ENCODE peak calls at places on chromosomes 11 and 22, in seven cellular contexts. R is right lobe of liver, X is stomach, C is neural progenitor cell, G is left ventricle myocardium inferior, A is tibial artery, D is astrocyte. J is an unnamed sample. For H3K4me1, the result is how much of the 10 kb centered on the place peaks cover.

GRCh38 chr22:38228873-38229740 is 27.3 kb downstream of the MAFF start:
- DNase-seq in R (no peak), X (peak), C (no peak), G (no peak), A (no peak), D (peak), J (peak)

GRCh38 chr11:60459345-60459744 is 3.7 kb downstream of the MS4A1 start:
- DNase-seq in R (no peak), X (no peak), C (no peak), G (no peak), A (no peak), D (no peak), J (no peak)

GRCh38 chr22:19266547-19267086 is 24.9 kb downstream of the CLTCL1 start:
- DNase-seq in R (no peak), X (no peak), C (no peak), G (no peak), A (no peak), D (no peak), J (no peak)

GRCh38 chr11:27443746-27444465 is 28.7 kb downstream of the LGR4 start:
- DNase-seq in R (no peak), X (no peak), C (peak), G (no peak), A (no peak), D (no peak), J (no peak)

GRCh38 chr11:97514446-97514845 is 1124.6 kb downstream of the JRKL start:
- DNase-seq in R (no peak), X (no peak), C (no peak), G (no peak), A (no peak), D (no peak), J (no peak)

GRCh38 chr11:69705246-69705856 is 1.5 kb upstream of the FGF19 start:
- DNase-seq in R (no peak), X (no peak), C (peak), G (no peak), A (no peak), D (no peak), J (no peak)

GRCh38 chr11:25776238-25776637 is 555.7 kb upstream of the ANO3 start:
- DNase-seq in R (no peak), X (no peak), C (no peak), G (no peak), A (no peak), D (no peak), J (no peak)

GRCh38 chr22:43326342-43326825 is 16.8 kb downstream of the SCUBE1 start:
- DNase-seq in R (no peak), X (no peak), C (peak), G (no peak), A (no peak), D (no peak), J (no peak)

GRCh38 chr11:102427068-102427467 is 25.5 kb downstream of the TMEM123 start:
- DNase-seq in R (no peak), X (no peak), C (no peak), G (no peak), A (no peak), D (no peak), J (no peak)

GRCh38 chr11:45247433-45247832 is 38.7 kb downstream of the SYT13 start:
- DNase-seq in R (no peak), X (no peak), C (no peak), G (no peak), A (no peak), D (no peak), J (no peak)

GRCh38 chr22:36938886-36939285 is 25.5 kb downstream of the CSF2RB start:
- DNase-seq in R (no peak), X (no peak), C (no peak), G (no peak), A (no peak), D (no peak), J (no peak)

GRCh38 chr22:46119729-46120419 is 30.5 kb upstream of the PPARA start:
- DNase-seq in R (no peak), X (no peak), C (no peak), G (no peak), A (no peak), D (peak), J (peak)

GRCh38 chr22:37824674-37825641 is 1.8 kb downstream of the GALR3 start:
- DNase-seq in R (no peak), X (no peak), C (peak), G (no peak), A (no peak), D (peak), J (no peak)

GRCh38 chr22:47548953-47549740 is 786.7 kb downstream of the TBC1D22A start:
- DNase-seq in R (peak), X (no peak), C (no peak), G (no peak), A (no peak), D (no peak), J (no peak)

GRCh38 chr11:12717851-12718291 is 43.6 kb downstream of the TEAD1 start:
- DNase-seq in R (no peak), X (no peak), C (no peak), G (no peak), A (no peak), D (peak), J (no peak)

GRCh38 chr11:30852091-30852490 is 265.9 kb upstream of the MPPED2 start:
- DNase-seq in R (no peak), X (no peak), C (no peak), G (no peak), A (no peak), D (no peak), J (no peak)

GRCh38 chr11:17531818-17532131 is 12.4 kb downstream of the USH1C start:
- DNase-seq in R (no peak), X (no peak), C (no peak), G (no peak), A (no peak), D (no peak), J (peak)

GRCh38 chr22:36433318-36434231 is 45.8 kb upstream of the MYH9 start:
- DNase-seq in R (peak), X (peak), C (no peak), G (no peak), A (no peak), D (no peak), J (peak)

GRCh38 chr22:27252282-27253049 is 549.1 kb downstream of the MN1 start:
- DNase-seq in R (no peak), X (no peak), C (no peak), G (peak), A (peak), D (peak), J (no peak)

GRCh38 chr11:48006301-48006992 is 26.1 kb downstream of the PTPRJ start:
- DNase-seq in R (no peak), X (no peak), C (no peak), G (no peak), A (peak), D (peak), J (no peak)

GRCh38 chr22:45819305-45819704 is 147.7 kb downstream of the ATXN10 start:
- DNase-seq in R (no peak), X (no peak), C (no peak), G (no peak), A (no peak), D (no peak), J (no peak)

GRCh38 chr22:44024288-44024908 is at the start of gene PARVB:
- DNase-seq in R (peak), X (no peak), C (peak), G (peak), A (no peak), D (no peak), J (peak)

GRCh38 chr22:23207786-23208325 is 27.5 kb downstream of the BCR start:
- DNase-seq in R (no peak), X (no peak), C (no peak), G (no peak), A (no peak), D (no peak), J (no peak)

GRCh38 chr11:98979212-98979611 is 41.5 kb upstream of the CNTN5 start:
- DNase-seq in R (no peak), X (no peak), C (peak), G (no peak), A (no peak), D (no peak), J (no peak)

GRCh38 chr11:8087185-8087584 is 6.2 kb downstream of the TUB start:
- DNase-seq in R (no peak), X (no peak), C (peak), G (no peak), A (no peak), D (no peak), J (no peak)

GRCh38 chr11:76558473-76558872 is 112.1 kb downstream of the LRRC32 start:
- DNase-seq in R (no peak), X (no peak), C (no peak), G (no peak), A (no peak), D (no peak), J (no peak)

GRCh38 chr11:113436672-113437252 is 38.4 kb downstream of the DRD2 start:
- DNase-seq in R (no peak), X (no peak), C (no peak), G (no peak), A (no peak), D (no peak), J (no peak)

GRCh38 chr22:24156146-24156914 is 25.0 kb upstream of the SUSD2 start:
- DNase-seq in R (peak), X (peak), C (peak), G (peak), A (no peak), D (peak), J (no peak)

DNA sequence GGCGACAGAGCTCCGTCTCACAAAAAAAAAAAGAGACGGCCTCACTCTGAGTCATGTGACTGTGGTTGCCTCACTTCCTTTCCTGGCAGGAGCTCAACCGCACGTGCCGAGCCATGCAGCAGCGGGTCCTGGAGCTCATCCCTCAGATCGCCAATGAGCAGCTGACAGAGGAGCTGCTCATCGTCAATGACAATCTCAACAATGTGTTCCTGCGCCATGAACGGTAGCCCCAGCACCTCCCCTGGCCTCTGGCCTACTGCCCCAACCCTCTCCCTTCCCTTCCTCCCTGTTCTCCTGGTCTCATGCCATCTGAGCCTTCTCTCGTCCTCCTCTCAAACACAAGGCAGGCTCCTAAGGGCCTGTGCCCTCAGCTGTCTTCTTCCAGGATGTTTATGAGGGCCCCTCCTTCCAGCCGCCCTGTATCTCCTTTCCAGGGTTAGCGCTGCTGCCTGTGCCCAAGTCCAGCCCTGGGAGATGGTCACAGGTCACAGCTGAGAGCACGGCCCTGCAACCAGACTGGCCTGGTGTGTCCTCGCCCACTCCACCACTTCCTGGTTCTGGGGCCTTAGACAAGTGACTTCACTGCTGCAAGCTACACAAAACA is 30.7 kb downstream of the TOM1 start:
- DNase-seq in R (peak), X (peak), C (no peak), G (peak), A (peak), D (peak), J (peak)
- TF ChIP-seq CTCF in R (no peak), X (no peak), C (no peak), G (no peak), A (no peak), D (no peak), J (no peak)

GRCh38 chr11:14974723-14975587 is 2.8 kb upstream of the CALCA start:
- DNase-seq in R (peak), X (peak), C (peak), G (peak), A (no peak), D (peak), J (no peak)
- H3K4me3 ChIP-seq in R (peak), X (peak), C (peak), G (peak), A (peak), D (no peak), J (no peak)

GRCh38 chr11:118774032-118774431 is 16.9 kb downstream of the DDX6 start:
- DNase-seq in R (no peak), X (no peak), C (no peak), G (no peak), A (no peak), D (no peak), J (no peak)

GRCh38 chr11:118783724-118784495 is 7.1 kb downstream of the DDX6 start:
- DNase-seq in R (no peak), X (no peak), C (no peak), G (peak), A (no peak), D (no peak), J (no peak)

DNA sequence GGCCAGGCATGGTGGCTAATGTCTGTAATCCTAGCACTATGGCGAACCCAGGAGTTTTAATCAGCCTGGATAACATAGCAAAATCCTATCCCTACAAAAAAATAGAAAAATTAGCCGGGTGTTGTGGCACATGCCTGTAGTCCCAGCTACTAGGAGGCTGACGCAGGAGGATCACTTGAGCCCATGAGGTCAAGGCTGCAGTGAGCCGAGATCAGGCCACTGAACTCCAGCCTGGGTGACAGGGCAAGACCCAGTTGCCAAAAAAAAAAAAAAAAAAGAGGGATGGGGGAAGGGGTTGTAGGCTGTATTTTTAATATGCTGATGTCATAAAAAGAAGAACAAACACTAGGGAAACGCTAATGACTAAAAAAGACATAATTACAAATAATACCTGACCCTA is 12.1 kb downstream of the DDX6 start:
- DNase-seq in R (peak), X (no peak), C (no peak), G (no peak), A (no peak), D (no peak), J (no peak)
- H3K4me1 ChIP-seq in R (under half), X (under half), C (under half), G (half or more), A (under half), D (under half), J (under half)

GRCh38 chr11:112227002-112227401 is 774 bp downstream of the PTS start:
- DNase-seq in R (no peak), X (no peak), C (peak), G (no peak), A (no peak), D (peak), J (no peak)
- TF ChIP-seq CTCF in R (no peak), X (no peak), C (no peak), G (no peak), A (no peak), D (no peak), J (no peak)

DNA sequence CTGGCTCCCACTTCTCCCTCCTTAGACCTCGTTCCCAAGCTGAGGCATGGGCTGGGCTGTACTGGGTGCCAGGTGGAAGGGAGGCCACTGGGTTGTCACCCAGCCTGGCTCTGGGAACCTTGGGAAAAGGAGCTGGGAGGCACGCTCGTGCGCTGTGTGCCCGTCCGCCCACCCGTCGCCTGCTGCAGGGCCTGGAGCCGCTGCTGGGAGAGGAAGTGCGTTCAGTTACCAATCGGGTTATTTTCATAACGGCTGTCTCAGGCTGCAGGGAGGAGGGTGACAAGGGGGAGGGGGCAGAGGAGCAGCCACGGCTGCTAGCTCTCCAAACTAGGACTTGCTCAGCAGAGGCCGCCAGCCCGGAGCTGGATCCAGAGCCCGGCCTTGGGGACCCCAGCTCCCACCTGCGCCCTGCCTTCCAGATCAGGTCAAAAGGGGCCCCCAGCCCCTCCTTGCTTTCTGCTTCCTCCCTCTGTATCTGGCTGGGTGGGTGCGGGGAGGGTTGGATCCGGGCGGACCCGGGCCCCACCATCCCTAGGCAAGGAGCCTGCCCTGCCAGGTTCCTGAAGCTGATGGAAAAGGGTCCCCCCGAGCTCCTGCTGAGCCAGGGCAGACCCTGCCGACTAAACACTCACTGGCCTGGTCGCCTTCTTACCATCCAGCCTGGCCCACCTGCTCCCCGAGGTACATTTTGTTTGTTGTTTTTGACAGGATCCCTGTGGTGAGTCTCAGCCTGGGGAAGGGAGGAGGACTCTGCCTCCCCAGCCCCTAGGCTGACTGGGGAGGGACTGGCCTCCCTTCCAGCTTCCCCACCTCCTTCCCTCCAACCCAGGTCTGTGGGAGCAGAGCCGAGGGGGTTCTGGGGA is 14.3 kb downstream of the DGKZ start:
- DNase-seq in R (no peak), X (no peak), C (no peak), G (peak), A (peak), D (no peak), J (peak)
- H3K4me3 ChIP-seq in R (peak), X (peak), C (no peak), G (peak), A (peak), D (no peak), J (no peak)

GRCh38 chr11:72736452-72737069 is 15.6 kb downstream of the ARAP1 start:
- DNase-seq in R (no peak), X (no peak), C (no peak), G (peak), A (no peak), D (peak), J (peak)

GRCh38 chr11:72739240-72740059 is 12.8 kb downstream of the ARAP1 start:
- DNase-seq in R (no peak), X (no peak), C (no peak), G (peak), A (no peak), D (no peak), J (no peak)

GRCh38 chr11:72740060-72740424 is 12.2 kb downstream of the ARAP1 start:
- DNase-seq in R (no peak), X (no peak), C (no peak), G (peak), A (no peak), D (no peak), J (no peak)

GRCh38 chr11:72737341-72737740 is 14.9 kb downstream of the ARAP1 start:
- DNase-seq in R (no peak), X (no peak), C (no peak), G (no peak), A (no peak), D (no peak), J (no peak)

GRCh38 chr11:72738199-72739141 is 13.7 kb downstream of the ARAP1 start:
- DNase-seq in R (no peak), X (peak), C (no peak), G (no peak), A (no peak), D (no peak), J (no peak)
- H3K4me1 ChIP-seq in R (under half), X (under half), C (under half), G (half or more), A (under half), D (under half), J (under half)

GRCh38 chr22:29689872-29690213 is 30.0 kb upstream of the CABP7 start:
- DNase-seq in R (peak), X (peak), C (peak), G (peak), A (no peak), D (peak), J (no peak)
- TF ChIP-seq CTCF in R (peak), X (peak), C (peak), G (peak), A (peak), D (peak), J (peak)

GRCh38 chr22:39717099-39717498 is 146.5 kb downstream of the CACNA1I start:
- DNase-seq in R (no peak), X (no peak), C (no peak), G (no peak), A (peak), D (no peak), J (no peak)

GRCh38 chr22:39718206-39718605 is 147.7 kb downstream of the CACNA1I start:
- DNase-seq in R (no peak), X (no peak), C (no peak), G (no peak), A (peak), D (no peak), J (peak)

GRCh38 chr22:39719559-39720450 is 149.3 kb downstream of the CACNA1I start:
- DNase-seq in R (peak), X (no peak), C (no peak), G (no peak), A (peak), D (no peak), J (peak)

GRCh38 chr22:39716534-39716933 is 146.0 kb downstream of the CACNA1I start:
- DNase-seq in R (no peak), X (no peak), C (no peak), G (no peak), A (peak), D (no peak), J (no peak)

DNA sequence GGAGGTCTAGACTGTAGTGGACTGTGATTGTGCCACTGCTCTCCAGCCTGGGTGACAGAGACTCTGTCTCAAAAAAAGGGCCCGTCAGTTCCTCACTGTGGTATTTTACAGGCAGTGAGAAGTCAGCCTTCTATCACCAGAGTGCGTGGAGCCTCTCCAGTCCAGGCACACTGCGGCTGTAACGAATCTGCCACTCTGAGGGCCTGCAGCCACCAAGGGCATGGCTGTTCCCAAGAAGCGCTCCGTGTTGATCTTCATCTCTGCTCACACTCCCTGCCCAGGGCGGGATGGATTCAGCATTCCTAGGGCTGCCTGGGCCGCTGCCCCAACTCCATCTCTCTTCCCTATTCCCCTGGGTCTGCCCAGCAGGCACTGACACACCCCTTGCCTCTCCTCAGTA is 148.4 kb downstream of the CACNA1I start:
- DNase-seq in R (no peak), X (no peak), C (no peak), G (no peak), A (peak), D (no peak), J (no peak)
- H3K4me3 ChIP-seq in R (no peak), X (no peak), C (no peak), G (no peak), A (no peak), D (no peak), J (no peak)